ENCODE peak calls at places on chromosomes 5 and 9, in ten cellular contexts. One of them, this sample, is unnamed.

GRCh38 chr9:21831841-21832509 is 29.5 kb downstream of the MTAP start:
- DNase-seq in GM12878: peak; percentile 71
- DNase-seq in A549: peak; percentile 67
- DNase-seq in DND-41: no peak
- DNase-seq in fibroblast of mammary gland: peak; percentile 91
- DNase-seq in RWPE1: peak; percentile 58
- DNase-seq in activated B cell treated with CpG ODN at 0.5 μM for 24 hours: no peak
- DNase-seq in heart right ventricle: no peak
- DNase-seq in foreskin fibroblast: peak; percentile 61
- DNase-seq in astrocyte: peak; percentile 94
- DNase-seq in this sample: no peak

GRCh38 chr9:121945281-121945680 is 147.8 kb downstream of the TTLL11 start:
- DNase-seq in GM12878: no peak
- DNase-seq in A549: no peak
- DNase-seq in DND-41: no peak
- DNase-seq in fibroblast of mammary gland: no peak
- DNase-seq in RWPE1: no peak
- DNase-seq in activated B cell treated with CpG ODN at 0.5 μM for 24 hours: no peak
- DNase-seq in heart right ventricle: no peak
- DNase-seq in foreskin fibroblast: no peak
- DNase-seq in astrocyte: no peak
- DNase-seq in this sample: no peak

GRCh38 chr5:150022163-150022540 is 21.6 kb downstream of the HMGXB3 start:
- DNase-seq in GM12878: no peak
- DNase-seq in A549: no peak
- DNase-seq in DND-41: no peak
- DNase-seq in fibroblast of mammary gland: peak; percentile 89
- DNase-seq in RWPE1: peak; percentile 87
- DNase-seq in activated B cell treated with CpG ODN at 0.5 μM for 24 hours: no peak
- DNase-seq in heart right ventricle: peak; percentile 61
- DNase-seq in foreskin fibroblast: peak; percentile 85
- DNase-seq in astrocyte: peak; percentile 94
- DNase-seq in this sample: no peak

GRCh38 chr9:82939451-82939850 is 123.5 kb downstream of the RASEF start:
- DNase-seq in GM12878: no peak
- DNase-seq in A549: peak; percentile 30
- DNase-seq in DND-41: no peak
- DNase-seq in fibroblast of mammary gland: no peak
- DNase-seq in RWPE1: no peak
- DNase-seq in activated B cell treated with CpG ODN at 0.5 μM for 24 hours: no peak
- DNase-seq in heart right ventricle: no peak
- DNase-seq in foreskin fibroblast: no peak
- DNase-seq in astrocyte: no peak
- DNase-seq in this sample: no peak

GRCh38 chr9:136504512-136505348 is 21.9 kb upstream of the SEC16A start:
- DNase-seq in GM12878: no peak
- DNase-seq in A549: no peak
- DNase-seq in DND-41: no peak
- DNase-seq in fibroblast of mammary gland: no peak
- DNase-seq in RWPE1: no peak
- DNase-seq in activated B cell treated with CpG ODN at 0.5 μM for 24 hours: no peak
- DNase-seq in heart right ventricle: no peak
- DNase-seq in foreskin fibroblast: no peak
- DNase-seq in astrocyte: no peak
- DNase-seq in this sample: no peak

GRCh38 chr5:166926098-166926497 is 1365.3 kb upstream of the WWC1 start:
- DNase-seq in GM12878: no peak
- DNase-seq in A549: no peak
- DNase-seq in DND-41: no peak
- DNase-seq in fibroblast of mammary gland: no peak
- DNase-seq in RWPE1: no peak
- DNase-seq in activated B cell treated with CpG ODN at 0.5 μM for 24 hours: no peak
- DNase-seq in heart right ventricle: no peak
- DNase-seq in foreskin fibroblast: no peak
- DNase-seq in astrocyte: peak; percentile 4
- DNase-seq in this sample: no peak

GRCh38 chr5:140017397-140018095 is 25.6 kb downstream of the NRG2 start:
- DNase-seq in GM12878: no peak
- DNase-seq in A549: no peak
- DNase-seq in DND-41: no peak
- DNase-seq in fibroblast of mammary gland: no peak
- DNase-seq in RWPE1: no peak
- DNase-seq in activated B cell treated with CpG ODN at 0.5 μM for 24 hours: no peak
- DNase-seq in heart right ventricle: no peak
- DNase-seq in foreskin fibroblast: no peak
- DNase-seq in astrocyte: no peak
- DNase-seq in this sample: no peak

GRCh38 chr5:149372932-149373331 is 6.2 kb downstream of the IL17B start:
- DNase-seq in GM12878: no peak
- DNase-seq in A549: no peak
- DNase-seq in DND-41: no peak
- DNase-seq in fibroblast of mammary gland: no peak
- DNase-seq in RWPE1: no peak
- DNase-seq in activated B cell treated with CpG ODN at 0.5 μM for 24 hours: no peak
- DNase-seq in heart right ventricle: no peak
- DNase-seq in foreskin fibroblast: no peak
- DNase-seq in astrocyte: no peak
- DNase-seq in this sample: no peak

GRCh38 chr9:132488611-132489010 is 78.6 kb downstream of the CFAP77 start:
- DNase-seq in GM12878: no peak
- DNase-seq in A549: no peak
- DNase-seq in DND-41: no peak
- DNase-seq in fibroblast of mammary gland: no peak
- DNase-seq in RWPE1: no peak
- DNase-seq in activated B cell treated with CpG ODN at 0.5 μM for 24 hours: no peak
- DNase-seq in heart right ventricle: no peak
- DNase-seq in foreskin fibroblast: no peak
- DNase-seq in astrocyte: no peak
- DNase-seq in this sample: no peak

GRCh38 chr9:9919174-9919573 is 693.6 kb downstream of the PTPRD start:
- DNase-seq in GM12878: no peak
- DNase-seq in A549: no peak
- DNase-seq in DND-41: no peak
- DNase-seq in fibroblast of mammary gland: no peak
- DNase-seq in RWPE1: no peak
- DNase-seq in activated B cell treated with CpG ODN at 0.5 μM for 24 hours: no peak
- DNase-seq in heart right ventricle: no peak
- DNase-seq in foreskin fibroblast: no peak
- DNase-seq in astrocyte: no peak
- DNase-seq in this sample: no peak

GRCh38 chr5:143498821-143499220 is 95.3 kb upstream of the NR3C1 start:
- DNase-seq in GM12878: no peak
- DNase-seq in A549: no peak
- DNase-seq in DND-41: no peak
- DNase-seq in fibroblast of mammary gland: no peak
- DNase-seq in RWPE1: no peak
- DNase-seq in activated B cell treated with CpG ODN at 0.5 μM for 24 hours: no peak
- DNase-seq in heart right ventricle: no peak
- DNase-seq in foreskin fibroblast: no peak
- DNase-seq in astrocyte: no peak
- DNase-seq in this sample: no peak

GRCh38 chr5:143496928-143497327 is 93.4 kb upstream of the NR3C1 start:
- DNase-seq in GM12878: no peak
- DNase-seq in A549: no peak
- DNase-seq in DND-41: no peak
- DNase-seq in fibroblast of mammary gland: no peak
- DNase-seq in RWPE1: no peak
- DNase-seq in activated B cell treated with CpG ODN at 0.5 μM for 24 hours: no peak
- DNase-seq in heart right ventricle: no peak
- DNase-seq in foreskin fibroblast: no peak
- DNase-seq in astrocyte: peak; percentile 10
- DNase-seq in this sample: no peak

GRCh38 chr5:143497749-143498148 is 94.3 kb upstream of the NR3C1 start:
- DNase-seq in GM12878: no peak
- DNase-seq in A549: no peak
- DNase-seq in DND-41: no peak
- DNase-seq in fibroblast of mammary gland: no peak
- DNase-seq in RWPE1: no peak
- DNase-seq in activated B cell treated with CpG ODN at 0.5 μM for 24 hours: no peak
- DNase-seq in heart right ventricle: no peak
- DNase-seq in foreskin fibroblast: no peak
- DNase-seq in astrocyte: no peak
- DNase-seq in this sample: no peak

GRCh38 chr5:143501176-143501840 is 97.8 kb upstream of the NR3C1 start:
- DNase-seq in GM12878: no peak
- DNase-seq in A549: no peak
- DNase-seq in DND-41: no peak
- DNase-seq in fibroblast of mammary gland: peak; percentile 66
- DNase-seq in RWPE1: no peak
- DNase-seq in activated B cell treated with CpG ODN at 0.5 μM for 24 hours: no peak
- DNase-seq in heart right ventricle: no peak
- DNase-seq in foreskin fibroblast: peak; percentile 60
- DNase-seq in astrocyte: no peak
- DNase-seq in this sample: no peak

DNA sequence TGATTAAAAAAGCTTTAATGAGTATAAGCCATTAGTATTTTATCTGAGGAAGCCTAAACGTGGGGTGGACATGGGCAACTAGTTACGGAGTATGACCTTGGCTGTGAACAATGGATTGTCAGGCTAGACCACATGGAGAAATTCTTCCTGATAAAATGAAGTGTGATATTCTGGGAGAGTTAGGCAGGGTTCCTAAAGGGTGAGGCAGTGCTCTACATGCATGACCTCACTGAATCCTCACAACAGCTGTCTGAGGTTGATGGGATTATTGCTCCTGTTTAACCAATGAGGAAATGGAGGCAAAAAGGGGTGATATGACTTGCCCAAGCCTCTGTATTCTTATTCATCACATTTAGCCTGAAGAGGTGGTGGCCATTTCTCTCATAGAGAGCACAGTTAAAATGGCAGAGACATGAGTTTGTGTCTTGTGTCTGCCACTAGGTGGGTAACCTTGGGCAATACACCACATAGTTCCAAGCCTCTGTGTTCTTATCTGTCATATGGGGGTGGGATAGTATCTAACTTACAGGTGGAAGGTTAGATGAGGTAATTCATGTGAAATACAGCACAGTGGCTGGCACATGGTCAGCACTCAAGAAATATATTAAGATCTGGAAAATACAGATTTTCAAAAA is 96.1 kb upstream of the NR3C1 start:
- DNase-seq in GM12878: no peak
- DNase-seq in A549: no peak
- DNase-seq in DND-41: no peak
- DNase-seq in fibroblast of mammary gland: no peak
- DNase-seq in RWPE1: no peak
- DNase-seq in activated B cell treated with CpG ODN at 0.5 μM for 24 hours: no peak
- DNase-seq in heart right ventricle: no peak
- DNase-seq in foreskin fibroblast: no peak
- DNase-seq in astrocyte: no peak
- DNase-seq in this sample: no peak
- TF ChIP-seq CTCF in GM12878: no peak
- TF ChIP-seq CTCF in A549: no peak
- TF ChIP-seq CTCF in DND-41: peak; percentile 15
- TF ChIP-seq CTCF in fibroblast of mammary gland: no peak
- TF ChIP-seq CTCF in RWPE1: no peak
- TF ChIP-seq CTCF in activated B cell treated with CpG ODN at 0.5 μM for 24 hours: no peak
- TF ChIP-seq CTCF in heart right ventricle: no peak
- TF ChIP-seq CTCF in foreskin fibroblast: no peak
- TF ChIP-seq CTCF in astrocyte: no peak
- TF ChIP-seq CTCF in this sample: no peak

GRCh38 chr9:127918201-127919107 is 1.6 kb upstream of the ST6GALNAC4 start:
- DNase-seq in GM12878: no peak
- DNase-seq in A549: no peak
- DNase-seq in DND-41: no peak
- DNase-seq in fibroblast of mammary gland: peak; percentile 73
- DNase-seq in RWPE1: no peak
- DNase-seq in activated B cell treated with CpG ODN at 0.5 μM for 24 hours: no peak
- DNase-seq in heart right ventricle: no peak
- DNase-seq in foreskin fibroblast: no peak
- DNase-seq in astrocyte: no peak
- DNase-seq in this sample: no peak
- TF ChIP-seq CTCF in GM12878: peak; percentile 29
- TF ChIP-seq CTCF in A549: no peak
- TF ChIP-seq CTCF in DND-41: peak; percentile 27
- TF ChIP-seq CTCF in fibroblast of mammary gland: peak; percentile 17
- TF ChIP-seq CTCF in RWPE1: no peak
- TF ChIP-seq CTCF in activated B cell treated with CpG ODN at 0.5 μM for 24 hours: no peak
- TF ChIP-seq CTCF in heart right ventricle: peak; percentile 9
- TF ChIP-seq CTCF in foreskin fibroblast: no peak
- TF ChIP-seq CTCF in astrocyte: no peak
- TF ChIP-seq CTCF in this sample: no peak

DNA sequence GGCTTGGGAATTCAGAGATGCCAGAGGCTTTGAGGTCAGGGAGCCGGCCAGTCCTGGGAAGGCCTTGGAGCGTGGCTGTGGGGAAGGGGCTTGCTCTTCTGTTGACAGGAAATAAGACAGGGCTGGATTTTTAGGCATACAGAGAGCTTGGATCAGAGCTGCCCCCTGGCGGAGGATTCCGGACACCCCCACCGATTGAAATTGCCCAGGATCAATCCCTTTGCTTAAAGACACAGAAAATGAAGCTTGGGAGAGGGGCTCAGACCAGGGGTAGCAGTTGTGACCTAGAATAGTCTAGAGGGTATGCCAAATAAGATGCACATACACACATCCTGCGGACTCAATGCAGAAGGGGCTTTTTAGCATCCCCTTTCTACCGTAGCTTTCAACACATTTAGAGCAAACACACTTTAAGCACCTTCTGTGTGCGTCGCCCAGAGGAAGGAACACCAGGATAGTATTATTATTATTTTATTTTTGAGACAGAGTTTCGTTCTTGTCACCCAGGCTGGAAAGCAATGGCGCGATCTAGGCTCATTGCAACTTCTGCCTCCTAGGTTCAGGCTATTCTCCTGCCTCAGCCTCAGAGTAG is 1.7 kb upstream of the NTMT1 start:
- DNase-seq in GM12878: no peak
- DNase-seq in A549: peak; percentile 79
- DNase-seq in DND-41: peak; percentile 76
- DNase-seq in fibroblast of mammary gland: peak; percentile 60
- DNase-seq in RWPE1: peak; percentile 81
- DNase-seq in activated B cell treated with CpG ODN at 0.5 μM for 24 hours: peak; percentile 59
- DNase-seq in heart right ventricle: no peak
- DNase-seq in foreskin fibroblast: peak; percentile 37
- DNase-seq in astrocyte: peak; percentile 21
- DNase-seq in this sample: peak; percentile 66
- TF ChIP-seq CTCF in GM12878: peak; percentile 79
- TF ChIP-seq CTCF in A549: peak; percentile 81
- TF ChIP-seq CTCF in DND-41: peak; percentile 80
- TF ChIP-seq CTCF in fibroblast of mammary gland: peak; percentile 84
- TF ChIP-seq CTCF in RWPE1: peak; percentile 98
- TF ChIP-seq CTCF in activated B cell treated with CpG ODN at 0.5 μM for 24 hours: no peak
- TF ChIP-seq CTCF in heart right ventricle: peak; percentile 76
- TF ChIP-seq CTCF in foreskin fibroblast: peak; percentile 87
- TF ChIP-seq CTCF in astrocyte: peak; percentile 72
- TF ChIP-seq CTCF in this sample: peak; percentile 79

GRCh38 chr5:172777381-172778222 is 6.6 kb upstream of the DUSP1 start:
- DNase-seq in GM12878: no peak
- DNase-seq in A549: peak; percentile 88
- DNase-seq in DND-41: peak; percentile 85
- DNase-seq in fibroblast of mammary gland: peak; percentile 95
- DNase-seq in RWPE1: peak; percentile 78
- DNase-seq in activated B cell treated with CpG ODN at 0.5 μM for 24 hours: peak; percentile 66
- DNase-seq in heart right ventricle: peak; percentile 81
- DNase-seq in foreskin fibroblast: peak; percentile 86
- DNase-seq in astrocyte: peak; percentile 76
- DNase-seq in this sample: peak; percentile 82
- TF ChIP-seq CTCF in GM12878: no peak
- TF ChIP-seq CTCF in A549: no peak
- TF ChIP-seq CTCF in DND-41: peak; percentile 8
- TF ChIP-seq CTCF in fibroblast of mammary gland: no peak
- TF ChIP-seq CTCF in RWPE1: no peak
- TF ChIP-seq CTCF in activated B cell treated with CpG ODN at 0.5 μM for 24 hours: no peak
- TF ChIP-seq CTCF in heart right ventricle: no peak
- TF ChIP-seq CTCF in foreskin fibroblast: no peak
- TF ChIP-seq CTCF in astrocyte: no peak
- TF ChIP-seq CTCF in this sample: no peak

This sample was measured in natural killer cell.